ENCODE peak calls at places on chromosomes 16 and 17, in ten cellular contexts. A is H1; Q is occipital lobe; D is HT1080; H is skeletal muscle cell; F is effector CD8-positive, alpha-beta T cell; T is GM23338; Z is kidney tubule cell; K is Peyer's patch; V is CD8-positive, alpha-beta memory T cell. I is an unnamed sample.

GRCh38 chr16:85715169-85716015 is 26.6 kb upstream of the GINS2 start:
- DNase-seq in F (no peak), Z (no peak), A (no peak), V (no peak), Q (no peak), H (peak), D (no peak), K (no peak), T (peak), I (no peak)

GRCh38 chr16:89449726-89450335 is 40.5 kb downstream of the ANKRD11 start:
- DNase-seq in T (no peak), F (no peak), A (no peak), K (no peak), Q (no peak), D (peak), H (no peak), Z (peak), V (no peak), I (no peak)

GRCh38 chr17:19877546-19877945 is 9.8 kb upstream of the ULK2 start:
- DNase-seq in T (no peak), F (no peak), Q (no peak), H (no peak), V (no peak), A (no peak), D (no peak), Z (no peak), K (no peak), I (no peak)

GRCh38 chr16:81650982-81651562 is 128.0 kb upstream of the PLCG2 start:
- DNase-seq in T (peak), F (no peak), A (no peak), Z (no peak), K (no peak), Q (no peak), V (no peak), H (no peak), D (no peak), I (no peak)

GRCh38 chr17:1649844-1650409 is at the start of gene RILP:
- DNase-seq in D (peak), F (no peak), K (peak), H (no peak), Z (peak), V (no peak), Q (no peak), T (peak), A (no peak), I (peak)

GRCh38 chr17:40862985-40863733 is 3.9 kb downstream of the KRT12 start:
- DNase-seq in Z (no peak), D (no peak), Q (no peak), A (peak), K (no peak), F (no peak), T (peak), V (no peak), H (no peak), I (no peak)

GRCh38 chr17:57723427-57724037 is 21.6 kb downstream of the CCDC182 start:
- DNase-seq in V (no peak), Q (no peak), F (no peak), K (no peak), D (peak), A (no peak), T (no peak), Z (peak), H (no peak), I (peak)

GRCh38 chr17:67443931-67444597 is 67.0 kb downstream of the PITPNC1 start:
- DNase-seq in D (no peak), Q (no peak), V (no peak), Z (no peak), T (no peak), F (no peak), A (no peak), H (no peak), K (no peak), I (no peak)

GRCh38 chr16:23670137-23670776 is 8.4 kb upstream of the PLK1 start:
- DNase-seq in Q (no peak), V (no peak), K (peak), T (no peak), H (peak), A (no peak), F (no peak), Z (peak), D (peak), I (peak)

GRCh38 chr16:57619606-57620315 is 8.7 kb upstream of the ADGRG1 start:
- DNase-seq in K (no peak), T (peak), V (no peak), Z (peak), H (no peak), Q (no peak), D (no peak), A (no peak), F (no peak), I (no peak)

GRCh38 chr16:67370686-67371085 is 22.6 kb downstream of the TPPP3 start:
- DNase-seq in H (no peak), D (no peak), V (no peak), T (no peak), Q (no peak), F (no peak), K (no peak), Z (no peak), A (no peak), I (no peak)

GRCh38 chr17:19718613-19719364 is 2.4 kb upstream of the SLC47A2 start:
- DNase-seq in V (no peak), Z (no peak), Q (no peak), T (peak), A (no peak), K (no peak), F (no peak), H (no peak), D (peak), I (no peak)

GRCh38 chr17:50200447-50201225 is 795 bp downstream of the COL1A1 start:
- DNase-seq in K (peak), Q (peak), A (peak), D (peak), H (no peak), V (peak), T (peak), F (peak), Z (peak), I (peak)

GRCh38 chr17:45346255-45347015 is 29.6 kb upstream of the MAP3K14 start:
- DNase-seq in Z (no peak), F (no peak), H (peak), A (no peak), K (no peak), D (no peak), V (no peak), T (no peak), Q (no peak), I (no peak)

GRCh38 chr17:56596741-56597494 is 3.4 kb downstream of the NOG start:
- DNase-seq in V (no peak), K (no peak), T (peak), Q (no peak), A (no peak), Z (peak), F (no peak), D (no peak), H (no peak), I (no peak)

GRCh38 chr17:58367462-58367861 is 15.5 kb upstream of the SUPT4H1 start:
- DNase-seq in V (no peak), D (no peak), A (no peak), T (no peak), Q (no peak), K (no peak), Z (no peak), F (no peak), H (no peak), I (no peak)

GRCh38 chr16:10255728-10256127 is 73.5 kb upstream of the GRIN2A start:
- DNase-seq in T (no peak), V (no peak), A (no peak), Z (no peak), F (no peak), H (no peak), D (no peak), Q (no peak), K (no peak), I (no peak)

GRCh38 chr16:11087691-11088431 is 143.5 kb downstream of the CLEC16A start:
- DNase-seq in A (no peak), H (no peak), Q (no peak), V (no peak), K (peak), F (no peak), Z (peak), D (no peak), T (peak), I (no peak)

GRCh38 chr17:46809110-46809571 is 9.4 kb downstream of the WNT3 start:
- DNase-seq in A (no peak), H (no peak), Z (no peak), V (no peak), F (no peak), Q (no peak), K (no peak), T (peak), D (no peak), I (no peak)

I was measured in Caki2.